ENCODE peak calls at places on chromosomes 3 and 15, in ten cellular contexts. A is NCI-H524, H is kidney glomerular epithelial cell, K is GM04504, C is GM03348, O is HuH-7, G is D341Med, R is anterior cingulate cortex, X is right cardiac atrium, F is mesothelial cell of epicardium. E is an unnamed sample.
A peak's percentile ranks its signal among the peaks of the same experiment; 100 is the strongest.

GRCh38 chr3:184077881-184078280 is 19.0 kb upstream of the HTR3E start:
- DNase-seq in R (no peak), F (no peak), G (no peak), H (no peak), C (no peak), A (no peak), X (no peak), O (no peak), K (no peak), E (no peak)

GRCh38 chr3:168248383-168249047 is 152.8 kb upstream of the GOLIM4 start:
- DNase-seq in G (peak; percentile 68), A (peak; percentile 75), F (peak; percentile 51), R (no peak), X (peak; percentile 70), C (peak; percentile 45), O (no peak), K (no peak), H (no peak), E (peak; percentile 6)

GRCh38 chr3:133864616-133865015 is 31.1 kb downstream of the RAB6B start:
- DNase-seq in F (no peak), H (no peak), A (no peak), K (no peak), R (no peak), C (no peak), G (no peak), O (no peak), X (no peak), E (no peak)

GRCh38 chr15:40046721-40047412 is 7.9 kb upstream of the SRP14 start:
- DNase-seq in F (no peak), O (no peak), K (no peak), R (no peak), H (peak; percentile 80), C (peak; percentile 68), G (no peak), A (peak; percentile 9), X (no peak), E (no peak)

GRCh38 chr3:43036621-43037331 is 57.7 kb downstream of the GASK1A start:
- DNase-seq in F (no peak), O (no peak), A (no peak), X (no peak), C (no peak), R (no peak), H (no peak), K (no peak), G (no peak), E (no peak)

GRCh38 chr3:325495-325894 is 128.9 kb downstream of the CHL1 start:
- DNase-seq in K (no peak), C (no peak), G (no peak), A (no peak), F (no peak), H (no peak), O (no peak), R (no peak), X (no peak), E (no peak)

GRCh38 chr15:56844892-56845291 is 73.6 kb upstream of the TCF12 start:
- DNase-seq in A (no peak), R (no peak), C (no peak), X (no peak), H (no peak), O (no peak), G (no peak), F (no peak), K (no peak), E (no peak)

GRCh38 chr3:153315781-153316180 is 153.8 kb downstream of the RAP2B start:
- DNase-seq in R (no peak), F (no peak), C (peak; percentile 30), G (no peak), H (no peak), A (no peak), O (no peak), X (no peak), K (peak; percentile 37), E (no peak)

GRCh38 chr3:16888785-16889607 is 4.2 kb downstream of the PLCL2 start:
- DNase-seq in K (no peak), F (no peak), R (no peak), O (no peak), C (no peak), G (no peak), H (no peak), X (no peak), A (no peak), E (no peak)

GRCh38 chr3:96813820-96814580 is 394 bp upstream of the EPHA6 start:
- DNase-seq in X (peak; percentile 77), O (peak; percentile 73), F (peak; percentile 71), K (peak; percentile 1), G (peak; percentile 80), A (peak; percentile 95), R (peak; percentile 7), H (peak; percentile 34), C (peak; percentile 67), E (no peak)